ENCODE peak calls at places on chromosomes 11 and 22, in ten cellular contexts. H is HCT116; W is DMS153; B is Karpas-422; J is activated CD4-positive, CD25-positive, alpha-beta regulatory T cell treated with anti-CD3 and anti-CD28 coated beads, Interleukin-2, amount 50 U/mL, for 72 hours; K is H7; L is HL-60; C is H54; D is CD8-positive, alpha-beta T cell; O is IMR-90. E is an unnamed sample.

GRCh38 chr22:42745118-42745517 is 24.4 kb upstream of the A4GALT start:
- DNase-seq in H (no peak), L (no peak), D (no peak), K (no peak), O (peak), B (no peak), C (no peak), W (no peak), J (no peak), E (no peak)

GRCh38 chr22:32720924-32721323 is 80.6 kb upstream of the TIMP3 start:
- DNase-seq in C (no peak), O (peak), L (no peak), J (no peak), W (no peak), H (no peak), D (no peak), B (no peak), K (no peak), E (no peak)

GRCh38 chr11:57427692-57428082 is 766 bp upstream of the SLC43A3 start:
- DNase-seq in L (no peak), B (no peak), O (peak), J (no peak), D (no peak), W (no peak), C (no peak), K (no peak), H (no peak), E (no peak)

GRCh38 chr22:44202261-44202789 is 21.6 kb downstream of the PARVG start:
- DNase-seq in B (no peak), W (no peak), J (peak), K (no peak), O (peak), D (no peak), H (no peak), L (no peak), C (no peak), E (no peak)

GRCh38 chr11:108914981-108915380 is 250.1 kb downstream of the DDX10 start:
- DNase-seq in D (no peak), J (no peak), K (no peak), B (no peak), C (no peak), O (peak), L (no peak), H (no peak), W (no peak), E (no peak)

GRCh38 chr22:37465721-37466120 is 20.5 kb downstream of the MFNG start:
- DNase-seq in B (no peak), H (no peak), W (peak), L (no peak), O (no peak), J (no peak), K (no peak), C (no peak), D (no peak), E (peak)

GRCh38 chr11:93196816-93197382 is 892 bp downstream of the SLC36A4 start:
- DNase-seq in C (no peak), W (peak), J (no peak), K (no peak), L (no peak), H (peak), D (no peak), O (peak), B (no peak), E (no peak)

GRCh38 chr11:73384871-73385692 is 8.9 kb downstream of the RELT start:
- DNase-seq in H (no peak), D (peak), K (no peak), J (no peak), C (no peak), W (no peak), L (peak), O (no peak), B (peak), E (no peak)

GRCh38 chr11:106553304-106553703 is 465.0 kb downstream of the GUCY1A2 start:
- DNase-seq in C (no peak), J (no peak), O (no peak), K (no peak), B (no peak), D (no peak), L (no peak), H (no peak), W (no peak), E (no peak)

GRCh38 chr11:57410287-57410686 is 16.6 kb downstream of the SLC43A3 start:
- DNase-seq in C (no peak), J (no peak), L (no peak), K (no peak), D (no peak), H (no peak), O (peak), B (no peak), W (no peak), E (no peak)